ENCODE peak calls at places on chromosomes 13 and 19, in five cellular contexts. S, E, J, Y and M are unnamed samples.

GRCh38 chr13:75749407-75749806 is 113.3 kb downstream of the LMO7 start:
- DNase-seq in Y (no peak), S (peak), E (no peak), J (peak), M (no peak)

GRCh38 chr13:49315036-49315565 is 67.4 kb downstream of the CDADC1 start:
- DNase-seq in J (no peak), Y (no peak), E (no peak), S (peak), M (no peak)

GRCh38 chr13:71801781-71802180 is 65.2 kb downstream of the DACH1 start:
- DNase-seq in Y (no peak), E (no peak), J (no peak), S (no peak), M (no peak)

GRCh38 chr19:7916137-7916907 is 1.7 kb downstream of the TGFBR3L start:
- DNase-seq in E (no peak), S (no peak), J (no peak), Y (peak), M (no peak)

GRCh38 chr13:25688524-25688923 is 316.8 kb downstream of the ATP8A2 start:
- DNase-seq in S (no peak), Y (no peak), E (no peak), J (no peak), M (no peak)

GRCh38 chr19:36488816-36489138 is 584 bp downstream of the ZNF566 start:
- DNase-seq in J (peak), Y (no peak), E (no peak), S (peak), M (no peak)

GRCh38 chr19:51440846-51441409 is 17.3 kb downstream of the SIGLEC8 start:
- DNase-seq in E (no peak), S (peak), Y (peak), J (no peak), M (no peak)

GRCh38 chr19:1088419-1089066 is 6.6 kb downstream of the POLR2E start:
- DNase-seq in Y (no peak), J (no peak), S (no peak), E (no peak), M (no peak)

GRCh38 chr13:95253033-95253432 is 48.2 kb downstream of the ABCC4 start:
- DNase-seq in J (no peak), Y (no peak), E (no peak), S (no peak), M (no peak)

GRCh38 chr13:40187836-40188591 is 478.4 kb downstream of the FOXO1 start:
- DNase-seq in Y (no peak), S (no peak), J (no peak), E (no peak), M (no peak)

GRCh38 chr13:54124700-54125099 is 1096.1 kb downstream of the OLFM4 start:
- DNase-seq in S (no peak), E (no peak), Y (no peak), J (no peak), M (no peak)

GRCh38 chr19:56477429-56478338 is 539 bp upstream of the ZNF667 start:
- DNase-seq in Y (peak), J (peak), S (peak), E (peak), M (peak)

GRCh38 chr19:48635263-48635965 is 1.8 kb downstream of the DBP start:
- DNase-seq in J (peak), S (no peak), E (peak), Y (peak), M (no peak)

GRCh38 chr19:45746866-45747265 is 13.6 kb downstream of the MEIOSIN start:
- DNase-seq in J (no peak), E (no peak), S (no peak), Y (no peak), M (no peak)

GRCh38 chr19:55473613-55474012 is 2.8 kb upstream of the ZNF628 start:
- DNase-seq in S (peak), Y (no peak), E (no peak), J (no peak), M (no peak)

GRCh38 chr13:43448605-43449004 is 338.2 kb downstream of the ENOX1 start:
- DNase-seq in E (no peak), S (no peak), Y (no peak), J (no peak), M (no peak)

GRCh38 chr13:106599875-106600797 is 32.2 kb upstream of the ARGLU1 start:
- DNase-seq in J (no peak), E (peak), S (peak), Y (no peak), M (no peak)

GRCh38 chr19:53183146-53183545 is 10.0 kb downstream of the ZNF665 start:
- DNase-seq in E (no peak), Y (no peak), S (peak), J (no peak), M (no peak)

GRCh38 chr19:46979770-46980105 is 39.9 kb upstream of the NPAS1 start:
- DNase-seq in Y (no peak), S (no peak), E (no peak), J (no peak), M (no peak)

GRCh38 chr19:18093439-18094161 is 4.0 kb upstream of the MAST3 start:
- DNase-seq in S (peak), Y (no peak), E (no peak), J (no peak), M (no peak)

GRCh38 chr13:97781891-97782305 is 171.6 kb upstream of the IPO5 start:
- DNase-seq in S (peak), E (peak), Y (no peak), J (no peak), M (no peak)

GRCh38 chr13:51874651-51875050 is 12.9 kb downstream of the CCDC70 start:
- DNase-seq in Y (no peak), S (no peak), E (no peak), J (no peak), M (peak)

GRCh38 chr19:32652893-32653625 is 21.9 kb downstream of the ANKRD27 start:
- DNase-seq in Y (peak), J (peak), S (peak), E (peak), M (peak)

GRCh38 chr19:17835182-17836006 is 12.4 kb downstream of the JAK3 start:
- DNase-seq in E (no peak), Y (no peak), J (no peak), S (no peak), M (no peak)

GRCh38 chr19:1264801-1265610 is 4.1 kb upstream of the CIRBP start:
- DNase-seq in E (no peak), S (peak), Y (peak), J (peak), M (no peak)

GRCh38 chr19:53782698-53783097 is 41.4 kb downstream of the NLRP12 start:
- DNase-seq in E (no peak), J (no peak), Y (no peak), S (no peak), M (no peak)

GRCh38 chr13:42498521-42498920 is 75.4 kb upstream of the TNFSF11 start:
- DNase-seq in Y (no peak), S (no peak), E (no peak), J (no peak), M (no peak)

GRCh38 chr19:2426661-2427322 is 594 bp downstream of the TIMM13 start:
- DNase-seq in E (no peak), J (peak), Y (peak), S (peak), M (no peak)

GRCh38 chr19:5693195-5694166 is 3.4 kb downstream of the RPL36 start:
- DNase-seq in E (no peak), Y (peak), S (no peak), J (no peak), M (no peak)

GRCh38 chr19:4357921-4358326 is 14.6 kb downstream of the MPND start:
- DNase-seq in S (no peak), Y (no peak), J (no peak), E (no peak), M (no peak)

DNA sequence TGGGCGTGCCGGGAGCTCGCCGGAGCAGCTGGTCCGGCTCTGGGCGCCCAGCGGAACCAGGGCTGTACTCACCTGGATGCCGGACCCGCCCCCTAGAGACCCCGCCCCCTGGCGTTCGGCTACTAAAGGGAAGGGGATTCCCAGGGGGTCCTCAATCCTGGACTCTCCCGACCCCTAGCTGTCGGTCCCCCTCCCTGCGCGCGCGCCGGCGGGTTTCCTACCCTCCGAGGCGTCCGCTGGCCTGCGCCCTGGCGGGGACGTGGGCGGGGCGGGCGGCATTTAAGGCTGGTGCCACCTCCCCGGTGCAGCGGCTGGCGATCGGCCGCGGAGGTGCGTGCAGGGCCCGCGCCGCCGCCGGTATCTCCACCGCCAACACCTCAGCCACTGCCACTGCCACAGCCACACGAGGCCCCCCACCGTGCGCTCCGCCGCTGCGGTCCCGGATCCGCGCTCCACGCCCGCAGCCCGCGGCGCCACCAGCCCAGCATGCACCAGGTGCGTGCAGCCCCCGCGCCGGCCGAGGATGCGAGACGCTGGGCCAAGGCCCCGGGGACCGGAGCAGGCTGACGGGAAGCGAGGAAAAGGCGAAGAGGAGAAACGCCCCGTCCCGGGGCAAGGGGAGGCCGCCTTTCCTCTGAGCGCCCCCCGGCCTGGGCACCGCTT is at the start of gene ATP12A:
- DNase-seq in J (no peak), E (no peak), Y (no peak), S (no peak), M (no peak)
- TF ChIP-seq CTCF in J (no peak), E (no peak), Y (peak), S (no peak), M (no peak)

DNA sequence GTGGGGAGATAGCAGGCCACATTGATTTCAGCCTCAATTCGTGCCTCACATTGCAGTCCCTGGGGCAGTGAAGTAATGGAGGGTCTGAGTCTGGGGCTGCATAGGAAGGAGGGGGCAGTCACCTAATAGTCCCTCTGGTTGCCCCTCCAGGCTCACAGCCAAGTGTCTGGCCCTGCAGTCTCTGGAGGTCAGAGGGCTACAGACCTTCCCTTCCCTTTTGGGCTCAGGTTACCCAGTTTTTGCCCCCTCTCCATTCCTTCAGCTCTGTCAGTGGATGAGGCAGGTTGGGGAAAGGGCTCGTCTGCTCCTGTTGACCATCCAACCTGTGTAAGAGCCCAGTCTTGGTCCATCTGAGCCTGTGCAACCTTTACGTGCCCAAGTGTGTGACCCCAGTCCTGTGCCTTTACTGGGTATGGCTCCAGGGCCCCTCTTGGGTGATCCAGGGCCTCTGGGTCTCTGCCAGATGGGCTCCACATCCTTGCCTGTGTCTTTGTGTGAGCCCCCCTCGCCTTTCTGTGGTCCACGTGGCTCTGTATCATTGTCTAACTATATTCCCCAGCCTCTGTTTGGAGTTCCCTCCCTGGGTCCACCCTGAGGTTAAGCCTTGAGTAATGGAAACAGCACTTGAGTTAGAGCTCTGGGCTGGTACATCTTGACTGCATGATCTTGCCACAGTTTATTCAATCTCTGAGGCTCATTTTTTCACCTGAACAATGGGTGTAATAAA is 13.1 kb downstream of the CIC start:
- DNase-seq in E (peak), J (no peak), Y (no peak), S (peak), M (no peak)
- H3K4me3 ChIP-seq in E (peak), J (peak), Y (no peak), S (no peak), M (peak)

GRCh38 chr19:29664753-29665214 is 477 bp upstream of the PLEKHF1 start:
- DNase-seq in E (no peak), S (no peak), Y (no peak), J (no peak), M (no peak)
- TF ChIP-seq CTCF in E (no peak), S (no peak), Y (peak), J (peak), M (peak)

GRCh38 chr13:110794209-110794608 is 80.7 kb downstream of the ING1 start:
- DNase-seq in J (no peak), E (no peak), Y (no peak), S (no peak), M (no peak)

GRCh38 chr13:110798595-110798994 is 85.1 kb downstream of the ING1 start:
- DNase-seq in J (no peak), E (no peak), S (no peak), Y (no peak), M (no peak)

GRCh38 chr13:110801044-110801443 is 87.5 kb downstream of the ING1 start:
- DNase-seq in S (no peak), J (no peak), Y (no peak), E (no peak), M (no peak)

GRCh38 chr13:110797230-110797877 is 83.9 kb downstream of the ING1 start:
- DNase-seq in Y (no peak), E (no peak), S (peak), J (no peak), M (no peak)

DNA sequence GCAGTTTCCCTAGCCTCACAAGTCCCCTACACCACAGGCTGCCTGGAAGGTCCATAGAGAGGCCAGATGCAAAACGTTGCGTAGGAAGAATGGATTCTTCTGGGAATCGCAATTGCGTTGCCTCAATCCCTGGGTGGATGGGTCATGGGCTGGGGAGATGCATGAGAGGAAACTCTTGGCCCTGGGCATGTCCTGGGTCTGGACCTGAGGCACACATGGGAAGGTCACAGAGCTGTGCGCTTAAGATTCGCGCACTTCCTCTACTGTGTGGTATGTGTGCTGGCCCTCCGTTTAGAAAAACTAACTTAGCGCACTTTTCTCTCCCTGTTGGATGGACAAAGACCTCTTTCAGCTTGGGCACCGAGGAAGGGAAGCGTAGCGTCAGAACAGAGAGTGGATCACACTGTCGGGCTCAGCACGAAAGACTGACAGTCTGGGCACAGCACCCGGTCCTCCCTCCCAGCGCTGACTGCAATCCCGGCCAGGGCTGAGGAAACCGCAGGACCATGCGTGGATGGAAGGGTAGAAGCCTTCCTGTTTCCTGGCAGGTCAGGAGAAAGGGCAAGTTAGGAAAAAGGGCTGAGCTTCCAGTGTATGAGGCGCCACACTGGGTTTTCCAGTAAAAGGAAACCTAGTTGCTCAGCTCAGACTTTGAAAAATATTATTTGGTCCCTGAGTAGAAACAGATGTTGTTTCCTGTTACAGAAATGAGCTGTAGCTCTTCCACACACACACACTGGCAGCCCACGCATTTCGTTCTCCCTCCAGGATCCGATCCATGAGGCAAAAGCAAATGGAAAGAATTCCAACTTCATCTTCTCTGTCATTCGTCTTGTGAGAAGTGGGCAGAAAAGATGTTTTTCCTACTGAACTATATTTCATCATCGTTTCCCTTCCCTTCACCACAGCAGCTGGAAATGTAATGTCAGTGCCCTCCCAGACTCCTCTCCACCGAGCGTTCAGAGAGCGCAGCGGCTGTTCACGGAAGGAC is 86.0 kb downstream of the ING1 start:
- DNase-seq in Y (no peak), E (peak), S (peak), J (peak), M (peak)
- H3K4me3 ChIP-seq in Y (peak), E (peak), S (peak), J (peak), M (peak)

DNA sequence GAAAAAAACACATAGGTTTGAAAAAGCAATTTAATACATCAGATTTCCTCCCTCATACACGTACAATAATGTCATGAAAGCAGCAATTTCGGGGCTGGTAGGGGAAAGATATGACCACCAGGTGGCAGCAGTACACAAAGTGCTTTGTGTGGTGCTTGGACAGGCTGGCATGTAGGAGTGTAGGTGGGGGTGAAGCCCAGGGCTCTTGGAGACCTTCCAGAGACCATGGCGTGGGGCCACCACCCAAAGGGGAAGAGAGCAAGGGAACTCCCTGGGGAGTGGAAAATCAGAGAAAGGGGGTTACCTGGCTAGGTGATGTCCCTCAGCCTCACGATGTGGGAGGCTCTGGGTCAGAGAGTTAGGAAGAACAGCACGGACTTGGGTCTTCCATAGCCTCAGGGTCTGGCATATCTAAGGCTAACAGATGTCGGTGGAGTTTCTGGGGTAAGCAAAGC is 11.8 kb upstream of the CCNA1 start:
- DNase-seq in S (peak), Y (peak), J (peak), E (peak), M (peak)
- TF ChIP-seq CTCF in S (peak), Y (peak), J (peak), E (peak), M (peak)